ENCODE peak calls at places on chromosomes 13 and 19, in five cellular contexts. P is K562, D is H1, U is GM12878, S is SK-N-SH. F is an unnamed sample.

GRCh38 chr13:98773921-98774320 is 21.4 kb upstream of the SLC15A1 start:
- DNase-seq in P (no peak), D (no peak), U (no peak), S (no peak), F (no peak)

GRCh38 chr19:37869766-37870340 is 36.5 kb downstream of the WDR87 start:
- DNase-seq in P (no peak), D (no peak), U (no peak), S (no peak), F (no peak)

GRCh38 chr13:41568990-41569387 is 111.6 kb downstream of the RGCC start:
- DNase-seq in P (no peak), D (no peak), U (no peak), S (no peak), F (no peak)

GRCh38 chr13:34430294-34430693 is 511.8 kb upstream of the NBEA start:
- DNase-seq in P (no peak), D (no peak), U (no peak), S (no peak), F (no peak)

GRCh38 chr13:41075034-41075433 is 13.7 kb downstream of the WBP4 start:
- DNase-seq in P (peak; percentile 20), D (no peak), U (no peak), S (peak; percentile 66), F (no peak)

GRCh38 chr19:41977916-41978315 is 16.1 kb downstream of the ATP1A3 start:
- DNase-seq in P (no peak), D (no peak), U (no peak), S (no peak), F (no peak)

GRCh38 chr13:72726721-72727416 is 560 bp downstream of the MZT1 start:
- DNase-seq in P (peak; percentile 51), D (no peak), U (no peak), S (peak; percentile 77), F (peak; percentile 7)

GRCh38 chr13:83378901-83379300 is 503.4 kb downstream of the SLITRK1 start:
- DNase-seq in P (no peak), D (no peak), U (no peak), S (no peak), F (no peak)

GRCh38 chr19:11435833-11436313 is 438 bp downstream of the PRKCSH start:
- DNase-seq in P (peak; percentile 69), D (no peak), U (no peak), S (peak; percentile 53), F (no peak)

GRCh38 chr13:39415403-39415802 is 187.6 kb downstream of the LHFPL6 start:
- DNase-seq in P (no peak), D (no peak), U (no peak), S (peak; percentile 30), F (no peak)

GRCh38 chr19:2464389-2464788 is 7.6 kb upstream of the LMNB2 start:
- DNase-seq in P (no peak), D (no peak), U (no peak), S (no peak), F (no peak)

GRCh38 chr19:2462635-2463421 is 6.1 kb upstream of the LMNB2 start:
- DNase-seq in P (no peak), D (peak; percentile 93), U (no peak), S (peak; percentile 84), F (no peak)

GRCh38 chr19:2458054-2458453 is 1.3 kb upstream of the LMNB2 start:
- DNase-seq in P (no peak), D (no peak), U (no peak), S (no peak), F (no peak)

GRCh38 chr19:2460245-2460644 is 3.5 kb upstream of the LMNB2 start:
- DNase-seq in P (no peak), D (no peak), U (no peak), S (no peak), F (no peak)

GRCh38 chr19:2461751-2462634 is 5.2 kb upstream of the LMNB2 start:
- DNase-seq in P (peak; percentile 41), D (peak; percentile 82), U (no peak), S (peak; percentile 92), F (peak; percentile 87)
- TF ChIP-seq TAF1 in P (no peak), D (no peak), U (no peak), S (no peak), F (no peak)

GRCh38 chr19:28331596-28331995 is 881.4 kb downstream of the UQCRFS1 start:
- DNase-seq in P (no peak), D (no peak), U (no peak), S (no peak), F (no peak)

GRCh38 chr19:28332351-28332750 is 880.6 kb downstream of the UQCRFS1 start:
- DNase-seq in P (no peak), D (no peak), U (no peak), S (no peak), F (no peak)

GRCh38 chr19:28332886-28333285 is 880.1 kb downstream of the UQCRFS1 start:
- DNase-seq in P (no peak), D (no peak), U (no peak), S (no peak), F (no peak)

GRCh38 chr19:28329429-28329828 is 883.5 kb downstream of the UQCRFS1 start:
- DNase-seq in P (no peak), D (no peak), U (no peak), S (no peak), F (no peak)

DNA sequence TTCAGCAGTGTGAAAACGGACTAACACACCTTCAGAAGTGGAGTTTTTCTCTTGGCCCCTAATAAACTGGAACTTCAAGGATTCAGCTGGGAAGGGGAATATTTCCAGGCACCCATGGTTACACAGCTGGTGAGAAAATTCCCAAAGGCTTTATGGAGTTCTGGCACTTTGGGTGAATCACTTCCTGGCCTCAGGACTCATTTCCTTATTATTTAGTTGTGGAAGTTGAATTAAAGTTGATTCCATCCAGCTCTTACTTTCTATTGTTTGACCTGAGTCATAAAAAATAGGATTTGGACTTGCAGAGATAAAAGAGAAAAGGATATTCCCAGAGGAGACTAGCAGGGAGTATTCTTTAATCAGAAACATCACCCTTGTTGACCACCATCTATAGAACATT is 882.1 kb downstream of the UQCRFS1 start:
- DNase-seq in P (no peak), D (no peak), U (no peak), S (no peak), F (no peak)
- TF ChIP-seq TAF1 in P (no peak), D (no peak), U (no peak), S (no peak), F (no peak)

GRCh38 chr19:49800771-49801170 is 12.3 kb downstream of the FUZ start:
- DNase-seq in P (no peak), D (no peak), U (no peak), S (no peak), F (no peak)

GRCh38 chr19:49798574-49798973 is 14.5 kb downstream of the FUZ start:
- DNase-seq in P (no peak), D (no peak), U (no peak), S (no peak), F (no peak)

GRCh38 chr19:49801401-49801888 is 11.6 kb downstream of the FUZ start:
- DNase-seq in P (no peak), D (no peak), U (no peak), S (no peak), F (no peak)

GRCh38 chr19:49799271-49799797 is 13.8 kb downstream of the FUZ start:
- DNase-seq in P (no peak), D (no peak), U (no peak), S (no peak), F (no peak)

DNA sequence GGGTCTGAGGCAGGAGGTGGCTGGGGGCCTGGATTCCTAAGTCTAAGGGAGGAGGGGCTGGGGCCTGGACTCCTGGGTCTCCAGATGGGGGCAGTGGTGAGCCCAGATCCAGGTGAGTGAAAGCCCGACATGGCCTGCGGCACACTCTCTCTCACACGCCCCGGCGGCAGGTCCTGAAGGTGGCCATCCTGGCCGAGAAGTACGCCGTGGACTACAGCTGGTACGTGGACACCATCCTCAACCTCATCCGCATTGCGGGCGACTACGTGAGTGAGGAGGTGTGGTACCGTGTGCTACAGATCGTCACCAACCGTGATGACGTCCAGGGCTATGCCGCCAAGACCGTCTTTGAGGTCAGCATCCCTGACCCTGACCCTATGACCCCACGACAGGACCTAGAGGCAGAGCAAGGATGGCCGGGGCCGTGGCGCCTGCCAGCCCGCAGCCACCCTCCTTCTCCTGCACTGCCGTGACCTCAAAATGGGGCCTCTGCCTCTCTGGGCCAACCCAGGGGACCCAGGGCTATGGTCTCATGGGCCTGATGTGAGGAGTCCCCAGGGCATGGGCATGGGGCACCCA is 13.2 kb downstream of the FUZ start:
- DNase-seq in P (no peak), D (peak; percentile 83), U (no peak), S (no peak), F (no peak)
- TF ChIP-seq TAF1 in P (no peak), D (no peak), U (no peak), S (no peak), F (no peak)

GRCh38 chr19:49875801-49876421 is 1.2 kb downstream of the AKT1S1 start:
- DNase-seq in P (peak; percentile 59), D (peak; percentile 76), U (no peak), S (peak; percentile 82), F (no peak)
- TF ChIP-seq TAF1 in P (peak; percentile 16), D (no peak), U (no peak), S (no peak), F (no peak)

GRCh38 chr13:111278258-111278657 is 42.2 kb upstream of the TEX29 start:
- DNase-seq in P (no peak), D (no peak), U (no peak), S (no peak), F (no peak)

GRCh38 chr13:111278711-111279110 is 41.7 kb upstream of the TEX29 start:
- DNase-seq in P (no peak), D (no peak), U (no peak), S (no peak), F (no peak)

GRCh38 chr13:111279253-111279652 is 41.2 kb upstream of the TEX29 start:
- DNase-seq in P (no peak), D (no peak), U (no peak), S (no peak), F (no peak)

GRCh38 chr13:111275382-111275781 is 45.1 kb upstream of the TEX29 start:
- DNase-seq in P (no peak), D (no peak), U (no peak), S (no peak), F (no peak)

DNA sequence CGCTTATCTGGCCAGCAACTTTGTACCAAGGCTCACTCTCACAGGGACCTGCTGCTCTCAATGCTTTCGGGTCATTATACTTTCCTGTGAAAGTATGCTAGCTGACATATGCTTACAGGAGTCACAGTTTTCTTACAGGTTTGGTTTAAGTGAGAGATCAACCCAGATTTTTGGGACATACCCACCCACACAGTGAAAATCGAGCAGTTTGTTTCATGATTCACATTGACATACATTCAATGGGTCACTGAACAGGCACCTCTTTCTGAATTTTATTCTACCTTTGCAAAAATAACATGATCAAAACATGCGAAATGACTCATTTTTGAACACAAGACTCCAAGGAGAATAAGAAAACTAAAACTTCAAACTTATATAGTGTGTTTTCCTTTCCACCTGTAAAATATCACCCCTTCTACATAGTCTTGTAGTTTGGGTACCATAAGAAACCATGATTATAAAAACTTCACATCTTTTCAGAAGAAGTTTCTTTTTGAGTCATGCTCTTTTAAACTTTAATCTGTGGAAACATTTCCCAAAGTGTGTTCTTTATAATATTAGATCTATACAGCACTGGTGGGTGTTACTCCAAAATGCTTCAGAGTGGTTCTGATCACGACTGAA is 44.3 kb upstream of the TEX29 start:
- DNase-seq in P (no peak), D (no peak), U (no peak), S (no peak), F (no peak)
- TF ChIP-seq TAF1 in P (no peak), D (no peak), U (no peak), S (no peak), F (no peak)